ENCODE peak calls at places on chromosomes 13 and 19, in six cellular contexts. H is tibial artery; A is keratinocyte; E is A549; S is CD8-positive, alpha-beta T cell; F is effector memory CD4-positive, alpha-beta T cell. W is an unnamed sample.
A peak's percentile ranks its signal among the peaks of the same experiment; 100 is the strongest.

GRCh38 chr13:33284916-33285315 is 639 bp downstream of the STARD13 start:
- DNase-seq in H (no peak), A (no peak), E (no peak), S (no peak), F (no peak), W (no peak)

GRCh38 chr13:20472531-20472930 is 53.1 kb downstream of the CRYL1 start:
- DNase-seq in H (no peak), A (no peak), E (no peak), S (no peak), F (no peak), W (no peak)

GRCh38 chr19:35107541-35107939 is 8.1 kb upstream of the FXYD3 start:
- DNase-seq in H (no peak), A (peak; percentile 66), E (no peak), S (no peak), F (no peak), W (no peak)

GRCh38 chr13:69124996-69125395 is 982.6 kb upstream of the ATXN8OS start:
- DNase-seq in H (no peak), A (no peak), E (no peak), S (no peak), F (no peak), W (no peak)

GRCh38 chr19:38321646-38322323 is 2.1 kb downstream of the KCNK6 start:
- DNase-seq in H (no peak), A (no peak), E (no peak), S (no peak), F (no peak), W (no peak)

GRCh38 chr13:109998808-109999528 is 212.6 kb upstream of the IRS2 start:
- DNase-seq in H (no peak), A (peak; percentile 62), E (peak; percentile 80), S (no peak), F (no peak), W (peak; percentile 72)

GRCh38 chr19:9406798-9407352 is 28.5 kb downstream of the ZNF266 start:
- DNase-seq in H (peak; percentile 28), A (peak; percentile 26), E (peak; percentile 33), S (peak; percentile 42), F (no peak), W (peak; percentile 55)

GRCh38 chr19:43479961-43480561 is 14.7 kb upstream of the LYPD3 start:
- DNase-seq in H (no peak), A (no peak), E (no peak), S (no peak), F (no peak), W (no peak)

GRCh38 chr13:32746474-32746873 is 160.2 kb downstream of the PDS5B start:
- DNase-seq in H (no peak), A (no peak), E (no peak), S (no peak), F (no peak), W (no peak)

GRCh38 chr19:16015805-16016173 is 60.5 kb upstream of the TPM4 start:
- DNase-seq in H (no peak), A (no peak), E (no peak), S (no peak), F (no peak), W (no peak)

GRCh38 chr19:39090881-39091280 is 6.7 kb downstream of the ACP7 start:
- DNase-seq in H (no peak), A (no peak), E (no peak), S (no peak), F (no peak), W (no peak)

GRCh38 chr13:74135306-74136088 is 1.3 kb upstream of the KLF12 start:
- DNase-seq in H (peak; percentile 53), A (no peak), E (peak; percentile 33), S (peak; percentile 48), F (peak; percentile 44), W (no peak)

GRCh38 chr13:104137416-104137815 is 1071.2 kb upstream of the SLC10A2 start:
- DNase-seq in H (no peak), A (no peak), E (no peak), S (no peak), F (no peak), W (no peak)

GRCh38 chr13:59444210-59444857 is 719.4 kb downstream of the DIAPH3 start:
- DNase-seq in H (no peak), A (no peak), E (no peak), S (no peak), F (no peak), W (no peak)

GRCh38 chr13:98141938-98142426 is 912 bp upstream of the FARP1 start:
- DNase-seq in H (peak; percentile 22), A (no peak), E (no peak), S (no peak), F (no peak), W (no peak)

GRCh38 chr13:51453959-51454703 is 1.3 kb upstream of the INTS6 start:
- DNase-seq in H (peak; percentile 42), A (no peak), E (no peak), S (no peak), F (peak; percentile 7), W (no peak)

GRCh38 chr13:110388141-110388943 is 81.3 kb downstream of the COL4A2 start:
- DNase-seq in H (no peak), A (no peak), E (no peak), S (no peak), F (no peak), W (no peak)

GRCh38 chr19:10421240-10421948 is 1.1 kb downstream of the PDE4A start:
- DNase-seq in H (no peak), A (no peak), E (no peak), S (no peak), F (no peak), W (no peak)

DNA sequence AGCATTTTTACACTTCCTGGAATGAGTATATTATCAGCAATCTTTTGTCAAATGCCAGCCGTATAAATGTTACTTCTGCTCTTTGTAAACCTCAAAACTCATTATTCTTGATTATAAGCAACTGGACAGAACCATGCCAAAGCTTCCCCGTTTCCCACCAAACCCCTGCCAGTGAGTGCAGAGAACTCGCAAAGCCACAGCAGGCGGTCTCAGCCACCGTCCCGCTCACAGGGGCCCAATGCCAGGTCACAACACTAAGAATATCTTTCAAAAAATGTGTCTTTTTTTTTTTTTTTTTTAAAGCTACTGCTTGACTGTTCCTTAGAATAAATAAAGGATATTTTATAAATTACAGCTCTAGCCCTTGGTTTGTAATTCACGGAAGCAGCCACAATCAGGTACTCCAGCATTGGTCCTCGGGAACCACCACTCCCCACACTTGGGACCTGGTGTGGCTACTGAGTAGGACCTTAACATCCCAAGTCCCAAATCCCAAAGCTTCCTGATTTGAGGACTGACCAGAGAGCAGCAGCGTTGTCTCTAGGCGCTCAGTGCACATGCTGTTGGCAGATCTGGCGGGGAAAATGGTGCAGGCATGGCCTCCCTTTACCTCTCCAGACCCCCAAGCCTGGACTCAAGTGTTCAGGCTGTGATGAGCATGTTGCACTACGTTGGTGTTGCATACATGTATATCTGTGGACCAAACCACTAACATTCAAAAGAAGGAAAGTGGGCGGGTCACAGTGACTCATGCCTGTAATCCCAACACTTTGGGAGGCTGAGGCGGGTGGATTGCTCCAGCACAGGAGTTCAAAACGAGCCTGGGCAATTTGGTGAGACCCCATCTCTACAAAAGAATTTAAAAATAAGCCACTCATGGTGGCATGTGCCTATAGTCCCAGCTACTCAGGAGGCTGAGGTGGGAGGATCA is 19.0 kb downstream of the KCTD15 start:
- DNase-seq in H (peak; percentile 16), A (no peak), E (no peak), S (no peak), F (no peak), W (no peak)
- H3K27ac ChIP-seq in H (peak overlapping the region; percentile 5), A (no peak overlapping the region), E (no peak overlapping the region), S (no peak overlapping the region), F (no peak overlapping the region), W (no peak overlapping the region)

DNA sequence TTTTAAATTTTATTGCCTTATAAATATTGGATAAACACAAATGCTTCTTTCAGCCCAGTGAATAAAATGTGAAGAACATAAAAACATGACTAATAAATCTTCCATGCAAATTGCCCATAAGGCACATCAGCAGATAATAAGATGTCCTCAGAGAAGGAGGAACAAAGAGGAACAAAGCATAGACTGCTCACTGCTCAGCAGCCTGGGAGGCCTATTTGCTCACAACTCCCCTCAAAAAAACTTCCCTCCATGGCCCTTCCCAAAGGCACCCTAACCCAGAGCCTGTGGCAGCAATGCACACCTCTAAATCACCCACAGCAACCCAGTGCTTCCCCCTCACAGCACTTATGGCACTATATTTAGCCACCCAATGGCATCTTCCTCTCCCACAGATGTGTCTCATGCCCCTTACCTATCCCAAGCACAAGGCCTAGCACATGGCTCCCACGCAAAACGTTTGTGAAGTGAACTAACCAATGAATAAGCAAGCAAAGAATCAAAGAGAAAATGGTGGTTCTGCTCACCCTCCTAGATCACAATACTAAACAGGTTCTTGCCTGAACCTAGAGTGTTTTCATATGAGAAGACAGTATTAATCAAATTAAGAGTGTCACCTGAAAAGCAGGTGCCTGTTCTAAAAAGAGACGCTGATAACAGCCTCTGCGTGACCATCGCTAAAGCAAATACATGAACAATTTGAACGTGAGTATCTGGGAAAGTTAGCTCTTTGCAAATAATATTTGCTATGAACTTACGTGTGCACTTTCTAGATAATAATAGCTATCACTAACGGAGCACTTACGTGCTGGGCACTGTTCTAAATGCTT is 96.9 kb downstream of the TBC1D4 start:
- DNase-seq in H (no peak), A (no peak), E (no peak), S (no peak), F (no peak), W (no peak)
- H3K4me3 ChIP-seq in H (no peak overlapping the region), A (no peak overlapping the region), E (no peak overlapping the region), S (no peak overlapping the region), F (no peak overlapping the region), W (no peak overlapping the region)

DNA sequence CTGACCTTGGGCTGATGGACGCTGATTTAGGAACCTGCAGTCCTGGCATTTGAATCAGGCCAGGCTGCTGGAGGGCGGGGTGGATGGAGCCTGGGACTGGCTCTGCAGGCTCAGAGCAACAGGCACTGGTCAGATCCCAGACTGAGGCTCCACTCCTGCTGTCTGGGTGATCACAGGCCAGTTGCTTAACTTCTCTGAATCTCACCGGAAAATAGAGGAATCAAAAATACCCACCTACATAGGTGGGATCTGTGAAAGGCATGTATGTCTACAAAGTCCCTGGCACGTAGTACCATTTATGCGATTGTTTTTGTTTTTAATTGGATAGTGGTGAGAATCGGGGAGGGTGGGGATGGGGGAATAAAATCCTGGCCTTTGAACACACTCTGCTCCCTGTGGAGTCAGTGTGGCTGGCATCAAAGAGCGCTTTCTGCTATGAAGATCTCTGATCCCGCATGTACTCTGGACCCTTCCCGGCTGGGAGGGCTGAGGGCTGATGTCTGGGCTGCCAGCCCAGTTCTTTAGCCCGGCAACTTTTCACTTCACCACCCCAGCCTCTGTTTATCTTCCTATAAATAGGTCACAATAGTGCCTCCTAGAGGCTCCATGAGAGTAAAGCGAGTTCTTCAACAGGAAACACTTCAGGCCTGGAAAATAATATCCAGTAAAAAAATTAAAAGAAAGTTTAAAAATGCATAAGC is 292.3 kb downstream of the ZNF536 start:
- DNase-seq in H (no peak), A (no peak), E (no peak), S (no peak), F (no peak), W (no peak)
- H3K27ac ChIP-seq in H (no peak overlapping the region), A (no peak overlapping the region), E (no peak overlapping the region), S (no peak overlapping the region), F (no peak overlapping the region), W (no peak overlapping the region)

GRCh38 chr13:62122434-62122833 is 706.8 kb upstream of the PCDH20 start:
- DNase-seq in H (no peak), A (no peak), E (no peak), S (no peak), F (no peak), W (no peak)
- H3K4me3 ChIP-seq in H (no peak overlapping the region), A (no peak overlapping the region), E (no peak overlapping the region), S (no peak overlapping the region), F (no peak overlapping the region), W (no peak overlapping the region)

W was measured in AG04450.